ENCODE peak calls at places on chromosomes 13 and 19, in eight cellular contexts. One of them, this sample, is unnamed.

GRCh38 chr13:53045110-53045509 is 16.5 kb downstream of the OLFM4 start:
- DNase-seq in GM20000: no peak
- DNase-seq in amniotic stem cell: no peak
- DNase-seq in HFF-Myc: no peak
- DNase-seq in dermis blood vessel endothelial cell: peak
- DNase-seq in fibroblast of the aortic adventitia: no peak
- DNase-seq in iris pigment epithelial cell: no peak
- DNase-seq in neural crest cell: no peak
- DNase-seq in this sample: no peak

GRCh38 chr13:49292742-49293498 is 45.2 kb downstream of the CDADC1 start:
- DNase-seq in fibroblast of the aortic adventitia: peak
- DNase-seq in GM20000: no peak
- DNase-seq in dermis blood vessel endothelial cell: peak
- DNase-seq in neural crest cell: no peak
- DNase-seq in HFF-Myc: no peak
- DNase-seq in amniotic stem cell: no peak
- DNase-seq in iris pigment epithelial cell: peak
- DNase-seq in this sample: no peak

GRCh38 chr19:1567116-1567847 is 843 bp downstream of the MEX3D start:
- DNase-seq in fibroblast of the aortic adventitia: peak
- DNase-seq in amniotic stem cell: no peak
- DNase-seq in neural crest cell: peak
- DNase-seq in GM20000: no peak
- DNase-seq in dermis blood vessel endothelial cell: peak
- DNase-seq in HFF-Myc: no peak
- DNase-seq in iris pigment epithelial cell: no peak
- DNase-seq in this sample: peak

GRCh38 chr19:22935151-22935550 is 67.8 kb downstream of the ZNF728 start:
- DNase-seq in neural crest cell: no peak
- DNase-seq in iris pigment epithelial cell: no peak
- DNase-seq in amniotic stem cell: no peak
- DNase-seq in HFF-Myc: no peak
- DNase-seq in GM20000: no peak
- DNase-seq in dermis blood vessel endothelial cell: no peak
- DNase-seq in fibroblast of the aortic adventitia: no peak
- DNase-seq in this sample: no peak

GRCh38 chr19:3146677-3147100 is 10.9 kb downstream of the GNA15 start:
- DNase-seq in iris pigment epithelial cell: no peak
- DNase-seq in GM20000: peak
- DNase-seq in HFF-Myc: no peak
- DNase-seq in fibroblast of the aortic adventitia: no peak
- DNase-seq in neural crest cell: peak
- DNase-seq in dermis blood vessel endothelial cell: peak
- DNase-seq in amniotic stem cell: no peak
- DNase-seq in this sample: peak

GRCh38 chr13:26485288-26485687 is 72.2 kb upstream of the WASF3 start:
- DNase-seq in fibroblast of the aortic adventitia: no peak
- DNase-seq in neural crest cell: no peak
- DNase-seq in HFF-Myc: no peak
- DNase-seq in iris pigment epithelial cell: no peak
- DNase-seq in dermis blood vessel endothelial cell: no peak
- DNase-seq in amniotic stem cell: no peak
- DNase-seq in GM20000: no peak
- DNase-seq in this sample: no peak

GRCh38 chr13:28531195-28531955 is 36.4 kb upstream of the FLT1 start:
- DNase-seq in dermis blood vessel endothelial cell: peak
- DNase-seq in GM20000: no peak
- DNase-seq in iris pigment epithelial cell: no peak
- DNase-seq in neural crest cell: peak
- DNase-seq in amniotic stem cell: no peak
- DNase-seq in fibroblast of the aortic adventitia: peak
- DNase-seq in HFF-Myc: no peak
- DNase-seq in this sample: no peak

GRCh38 chr19:460877-461609 is at the start of gene SHC2:
- DNase-seq in HFF-Myc: no peak
- DNase-seq in dermis blood vessel endothelial cell: peak
- DNase-seq in neural crest cell: no peak
- DNase-seq in iris pigment epithelial cell: no peak
- DNase-seq in fibroblast of the aortic adventitia: no peak
- DNase-seq in amniotic stem cell: no peak
- DNase-seq in GM20000: no peak
- DNase-seq in this sample: no peak

GRCh38 chr13:24150613-24151012 is 9.9 kb upstream of the SPATA13 start:
- DNase-seq in neural crest cell: no peak
- DNase-seq in fibroblast of the aortic adventitia: no peak
- DNase-seq in HFF-Myc: no peak
- DNase-seq in dermis blood vessel endothelial cell: no peak
- DNase-seq in amniotic stem cell: no peak
- DNase-seq in iris pigment epithelial cell: no peak
- DNase-seq in GM20000: no peak
- DNase-seq in this sample: no peak

GRCh38 chr13:66508153-66508909 is 721.8 kb downstream of the PCDH9 start:
- DNase-seq in fibroblast of the aortic adventitia: peak
- DNase-seq in iris pigment epithelial cell: peak
- DNase-seq in GM20000: no peak
- DNase-seq in amniotic stem cell: no peak
- DNase-seq in HFF-Myc: no peak
- DNase-seq in dermis blood vessel endothelial cell: no peak
- DNase-seq in neural crest cell: no peak
- DNase-seq in this sample: no peak

GRCh38 chr19:50050406-50051223 is 24.8 kb downstream of the ZNF473 start:
- DNase-seq in dermis blood vessel endothelial cell: peak
- DNase-seq in HFF-Myc: peak
- DNase-seq in fibroblast of the aortic adventitia: peak
- DNase-seq in amniotic stem cell: peak
- DNase-seq in neural crest cell: peak
- DNase-seq in iris pigment epithelial cell: peak
- DNase-seq in GM20000: peak
- DNase-seq in this sample: peak

GRCh38 chr13:87671031-87671823 is at the start of gene SLITRK5:
- DNase-seq in HFF-Myc: no peak
- DNase-seq in GM20000: peak
- DNase-seq in amniotic stem cell: no peak
- DNase-seq in fibroblast of the aortic adventitia: peak
- DNase-seq in neural crest cell: peak
- DNase-seq in dermis blood vessel endothelial cell: peak
- DNase-seq in iris pigment epithelial cell: peak
- DNase-seq in this sample: no peak

GRCh38 chr13:51562011-51562671 is 22.1 kb upstream of the WDFY2 start:
- DNase-seq in neural crest cell: no peak
- DNase-seq in HFF-Myc: no peak
- DNase-seq in dermis blood vessel endothelial cell: no peak
- DNase-seq in iris pigment epithelial cell: no peak
- DNase-seq in amniotic stem cell: no peak
- DNase-seq in fibroblast of the aortic adventitia: no peak
- DNase-seq in GM20000: peak
- DNase-seq in this sample: no peak

GRCh38 chr13:84418041-84418440 is 535.8 kb upstream of the SLITRK1 start:
- DNase-seq in dermis blood vessel endothelial cell: no peak
- DNase-seq in HFF-Myc: no peak
- DNase-seq in iris pigment epithelial cell: no peak
- DNase-seq in GM20000: no peak
- DNase-seq in amniotic stem cell: no peak
- DNase-seq in neural crest cell: no peak
- DNase-seq in fibroblast of the aortic adventitia: no peak
- DNase-seq in this sample: no peak

GRCh38 chr13:72194531-72194930 is 327.5 kb upstream of the DACH1 start:
- DNase-seq in neural crest cell: no peak
- DNase-seq in amniotic stem cell: no peak
- DNase-seq in GM20000: no peak
- DNase-seq in HFF-Myc: no peak
- DNase-seq in fibroblast of the aortic adventitia: no peak
- DNase-seq in iris pigment epithelial cell: peak
- DNase-seq in dermis blood vessel endothelial cell: peak
- DNase-seq in this sample: no peak

GRCh38 chr19:18145391-18145999 is 7.5 kb upstream of the PIK3R2 start:
- DNase-seq in GM20000: no peak
- DNase-seq in dermis blood vessel endothelial cell: no peak
- DNase-seq in iris pigment epithelial cell: no peak
- DNase-seq in neural crest cell: no peak
- DNase-seq in HFF-Myc: no peak
- DNase-seq in amniotic stem cell: no peak
- DNase-seq in fibroblast of the aortic adventitia: no peak
- DNase-seq in this sample: no peak

GRCh38 chr19:40413291-40413994 is at the start of gene PRX:
- DNase-seq in iris pigment epithelial cell: no peak
- DNase-seq in fibroblast of the aortic adventitia: no peak
- DNase-seq in amniotic stem cell: no peak
- DNase-seq in GM20000: no peak
- DNase-seq in neural crest cell: no peak
- DNase-seq in HFF-Myc: no peak
- DNase-seq in dermis blood vessel endothelial cell: no peak
- DNase-seq in this sample: no peak

GRCh38 chr13:60009300-60010248 is 154.2 kb downstream of the DIAPH3 start:
- DNase-seq in HFF-Myc: no peak
- DNase-seq in neural crest cell: no peak
- DNase-seq in dermis blood vessel endothelial cell: no peak
- DNase-seq in fibroblast of the aortic adventitia: no peak
- DNase-seq in iris pigment epithelial cell: no peak
- DNase-seq in GM20000: no peak
- DNase-seq in amniotic stem cell: no peak
- DNase-seq in this sample: no peak

GRCh38 chr19:18286973-18287635 is 5.7 kb upstream of the JUND start:
- DNase-seq in neural crest cell: no peak
- DNase-seq in amniotic stem cell: no peak
- DNase-seq in iris pigment epithelial cell: no peak
- DNase-seq in HFF-Myc: no peak
- DNase-seq in fibroblast of the aortic adventitia: no peak
- DNase-seq in dermis blood vessel endothelial cell: no peak
- DNase-seq in GM20000: no peak
- DNase-seq in this sample: no peak

GRCh38 chr19:36064829-36065228 is 10.1 kb downstream of the WDR62 start:
- DNase-seq in amniotic stem cell: no peak
- DNase-seq in GM20000: no peak
- DNase-seq in iris pigment epithelial cell: no peak
- DNase-seq in HFF-Myc: no peak
- DNase-seq in fibroblast of the aortic adventitia: no peak
- DNase-seq in neural crest cell: no peak
- DNase-seq in dermis blood vessel endothelial cell: no peak
- DNase-seq in this sample: no peak

GRCh38 chr13:113862766-113863510 is 938 bp downstream of the GAS6 start:
- DNase-seq in HFF-Myc: no peak
- DNase-seq in GM20000: peak
- DNase-seq in amniotic stem cell: no peak
- DNase-seq in iris pigment epithelial cell: peak
- DNase-seq in dermis blood vessel endothelial cell: peak
- DNase-seq in neural crest cell: no peak
- DNase-seq in fibroblast of the aortic adventitia: peak
- DNase-seq in this sample: no peak